ENCODE peak calls at places on chromosome X, in four cellular contexts. One of them, this sample, is unnamed.

GRCh38 chrX:47217121-47217851 is 1.2 kb upstream of the CDK16 start:
- DNase-seq in left ventricle myocardium inferior: peak; percentile 21
- DNase-seq in CD8-positive, alpha-beta T cell: no peak
- DNase-seq in NT2/D1: no peak
- DNase-seq in this sample: no peak

GRCh38 chrX:119249836-119250340 is 13.8 kb downstream of the PGRMC1 start:
- DNase-seq in NT2/D1: no peak
- DNase-seq in CD8-positive, alpha-beta T cell: no peak
- DNase-seq in left ventricle myocardium inferior: no peak
- DNase-seq in this sample: no peak

GRCh38 chrX:37754518-37754917 is 25.3 kb upstream of the CYBB start:
- DNase-seq in left ventricle myocardium inferior: no peak
- DNase-seq in NT2/D1: no peak
- DNase-seq in CD8-positive, alpha-beta T cell: no peak
- DNase-seq in this sample: no peak

GRCh38 chrX:39946822-39947221 is 150.9 kb downstream of the BCOR start:
- DNase-seq in CD8-positive, alpha-beta T cell: no peak
- DNase-seq in NT2/D1: no peak
- DNase-seq in left ventricle myocardium inferior: no peak
- DNase-seq in this sample: no peak

GRCh38 chrX:110180176-110180927 is 137.5 kb downstream of the AMMECR1 start:
- DNase-seq in left ventricle myocardium inferior: peak; percentile 22
- DNase-seq in NT2/D1: no peak
- DNase-seq in CD8-positive, alpha-beta T cell: no peak
- DNase-seq in this sample: no peak

GRCh38 chrX:65667503-65668355 is at the start of gene MSN:
- DNase-seq in left ventricle myocardium inferior: peak; percentile 84
- DNase-seq in NT2/D1: peak; percentile 38
- DNase-seq in CD8-positive, alpha-beta T cell: peak; percentile 75
- DNase-seq in this sample: no peak

GRCh38 chrX:70183091-70183490 is 5.8 kb downstream of the DGAT2L6 start:
- DNase-seq in CD8-positive, alpha-beta T cell: no peak
- DNase-seq in NT2/D1: no peak
- DNase-seq in left ventricle myocardium inferior: no peak
- DNase-seq in this sample: no peak

GRCh38 chrX:13891367-13892146 is 74.7 kb upstream of the GPM6B start:
- DNase-seq in NT2/D1: no peak
- DNase-seq in left ventricle myocardium inferior: no peak
- DNase-seq in CD8-positive, alpha-beta T cell: no peak
- DNase-seq in this sample: no peak

GRCh38 chrX:9604908-9605306 is 140.0 kb downstream of the TBL1X start:
- DNase-seq in CD8-positive, alpha-beta T cell: no peak
- DNase-seq in left ventricle myocardium inferior: no peak
- DNase-seq in NT2/D1: no peak
- DNase-seq in this sample: no peak

GRCh38 chrX:143571521-143571920 is 54.2 kb upstream of the SPANXN3 start:
- DNase-seq in CD8-positive, alpha-beta T cell: no peak
- DNase-seq in NT2/D1: no peak
- DNase-seq in left ventricle myocardium inferior: no peak
- DNase-seq in this sample: no peak

GRCh38 chrX:8455600-8455999 is 9.0 kb upstream of the VCX3B start:
- DNase-seq in left ventricle myocardium inferior: no peak
- DNase-seq in CD8-positive, alpha-beta T cell: no peak
- DNase-seq in NT2/D1: no peak
- DNase-seq in this sample: no peak

GRCh38 chrX:8288590-8288989 is 117.5 kb upstream of the VCX2 start:
- DNase-seq in CD8-positive, alpha-beta T cell: no peak
- DNase-seq in NT2/D1: no peak
- DNase-seq in left ventricle myocardium inferior: no peak
- DNase-seq in this sample: no peak

GRCh38 chrX:55135171-55135570 is 46.4 kb downstream of the PAGE2 start:
- DNase-seq in NT2/D1: no peak
- DNase-seq in left ventricle myocardium inferior: no peak
- DNase-seq in CD8-positive, alpha-beta T cell: peak; percentile 18
- DNase-seq in this sample: no peak

GRCh38 chrX:7586126-7586525 is 256.8 kb upstream of the VCX start:
- DNase-seq in left ventricle myocardium inferior: no peak
- DNase-seq in CD8-positive, alpha-beta T cell: no peak
- DNase-seq in NT2/D1: peak; percentile 15
- DNase-seq in this sample: no peak

GRCh38 chrX:108439434-108439883 is at the start of gene COL4A5:
- DNase-seq in left ventricle myocardium inferior: peak; percentile 27
- DNase-seq in CD8-positive, alpha-beta T cell: no peak
- DNase-seq in NT2/D1: peak; percentile 74
- DNase-seq in this sample: no peak

GRCh38 chrX:148874621-148875020 is 374.2 kb downstream of the AFF2 start:
- DNase-seq in CD8-positive, alpha-beta T cell: no peak
- DNase-seq in NT2/D1: no peak
- DNase-seq in left ventricle myocardium inferior: no peak
- DNase-seq in this sample: no peak

GRCh38 chrX:23434356-23434884 is 99.8 kb downstream of the PTCHD1 start:
- DNase-seq in NT2/D1: no peak
- DNase-seq in left ventricle myocardium inferior: peak; percentile 77
- DNase-seq in CD8-positive, alpha-beta T cell: no peak
- DNase-seq in this sample: no peak

GRCh38 chrX:16868920-16869319 is 1.2 kb downstream of the RBBP7 start:
- DNase-seq in left ventricle myocardium inferior: no peak
- DNase-seq in NT2/D1: no peak
- DNase-seq in CD8-positive, alpha-beta T cell: no peak
- DNase-seq in this sample: no peak

GRCh38 chrX:119062750-119063374 is 9.9 kb upstream of the CT47C1 start:
- DNase-seq in NT2/D1: peak; percentile 2
- DNase-seq in CD8-positive, alpha-beta T cell: no peak
- DNase-seq in left ventricle myocardium inferior: no peak
- DNase-seq in this sample: no peak

GRCh38 chrX:55794420-55794819 is 76.9 kb downstream of the RRAGB start:
- DNase-seq in CD8-positive, alpha-beta T cell: no peak
- DNase-seq in left ventricle myocardium inferior: no peak
- DNase-seq in NT2/D1: no peak
- DNase-seq in this sample: no peak

GRCh38 chrX:35728481-35728880 is 69.7 kb upstream of the MAGEB16 start:
- DNase-seq in NT2/D1: peak; percentile 67
- DNase-seq in CD8-positive, alpha-beta T cell: no peak
- DNase-seq in left ventricle myocardium inferior: no peak
- DNase-seq in this sample: peak; percentile 25

GRCh38 chrX:49209434-49210251 is 9.7 kb upstream of the SYP start:
- DNase-seq in left ventricle myocardium inferior: no peak
- DNase-seq in CD8-positive, alpha-beta T cell: no peak
- DNase-seq in NT2/D1: no peak
- DNase-seq in this sample: no peak

GRCh38 chrX:115018040-115018647 is 728 bp upstream of the IL13RA2 start:
- DNase-seq in left ventricle myocardium inferior: no peak
- DNase-seq in NT2/D1: peak; percentile 5
- DNase-seq in CD8-positive, alpha-beta T cell: no peak
- DNase-seq in this sample: no peak

GRCh38 chrX:13190051-13190450 is 129.8 kb downstream of the ATXN3L start:
- DNase-seq in CD8-positive, alpha-beta T cell: no peak
- DNase-seq in NT2/D1: no peak
- DNase-seq in left ventricle myocardium inferior: no peak
- DNase-seq in this sample: no peak

GRCh38 chrX:55007633-55008032 is 7.5 kb downstream of the APEX2 start:
- DNase-seq in left ventricle myocardium inferior: no peak
- DNase-seq in CD8-positive, alpha-beta T cell: no peak
- DNase-seq in NT2/D1: no peak
- DNase-seq in this sample: no peak

GRCh38 chrX:129980043-129980442 is 2.4 kb upstream of the BCORL1 start:
- DNase-seq in left ventricle myocardium inferior: no peak
- DNase-seq in CD8-positive, alpha-beta T cell: peak; percentile 28
- DNase-seq in NT2/D1: no peak
- DNase-seq in this sample: no peak

GRCh38 chrX:86066998-86067397 is 19.6 kb upstream of the CHM start:
- DNase-seq in CD8-positive, alpha-beta T cell: no peak
- DNase-seq in left ventricle myocardium inferior: no peak
- DNase-seq in NT2/D1: no peak
- DNase-seq in this sample: no peak

GRCh38 chrX:3648084-3648483 is 65.4 kb downstream of the PRKX start:
- DNase-seq in CD8-positive, alpha-beta T cell: no peak
- DNase-seq in NT2/D1: no peak
- DNase-seq in left ventricle myocardium inferior: no peak
- DNase-seq in this sample: no peak

GRCh38 chrX:78199851-78200250 is 60.4 kb upstream of the TAF9B start:
- DNase-seq in left ventricle myocardium inferior: no peak
- DNase-seq in CD8-positive, alpha-beta T cell: no peak
- DNase-seq in NT2/D1: no peak
- DNase-seq in this sample: no peak

GRCh38 chrX:4320436-4320947 is 607.0 kb upstream of the PRKX start:
- DNase-seq in NT2/D1: no peak
- DNase-seq in CD8-positive, alpha-beta T cell: no peak
- DNase-seq in left ventricle myocardium inferior: no peak
- DNase-seq in this sample: no peak

GRCh38 chrX:51837926-51838325 is 55.5 kb upstream of the MAGED1 start:
- DNase-seq in NT2/D1: no peak
- DNase-seq in CD8-positive, alpha-beta T cell: no peak
- DNase-seq in left ventricle myocardium inferior: peak; percentile 48
- DNase-seq in this sample: no peak

GRCh38 chrX:9871871-9872270 is 85.6 kb downstream of the SHROOM2 start:
- DNase-seq in CD8-positive, alpha-beta T cell: no peak
- DNase-seq in NT2/D1: no peak
- DNase-seq in left ventricle myocardium inferior: no peak
- DNase-seq in this sample: no peak

GRCh38 chrX:37800762-37801161 is 20.9 kb downstream of the CYBB start:
- DNase-seq in CD8-positive, alpha-beta T cell: no peak
- DNase-seq in left ventricle myocardium inferior: no peak
- DNase-seq in NT2/D1: no peak
- DNase-seq in this sample: no peak

GRCh38 chrX:108018659-108019381 is 26.0 kb upstream of the VSIG1 start:
- DNase-seq in left ventricle myocardium inferior: no peak
- DNase-seq in CD8-positive, alpha-beta T cell: peak; percentile 52
- DNase-seq in NT2/D1: no peak
- DNase-seq in this sample: no peak

GRCh38 chrX:129768186-129768585 is 11.6 kb upstream of the SASH3 start:
- DNase-seq in CD8-positive, alpha-beta T cell: no peak
- DNase-seq in left ventricle myocardium inferior: no peak
- DNase-seq in NT2/D1: no peak
- DNase-seq in this sample: no peak

GRCh38 chrX:151821226-151821625 is 86.7 kb downstream of the CNGA2 start:
- DNase-seq in NT2/D1: no peak
- DNase-seq in left ventricle myocardium inferior: no peak
- DNase-seq in CD8-positive, alpha-beta T cell: no peak
- DNase-seq in this sample: no peak

DNA sequence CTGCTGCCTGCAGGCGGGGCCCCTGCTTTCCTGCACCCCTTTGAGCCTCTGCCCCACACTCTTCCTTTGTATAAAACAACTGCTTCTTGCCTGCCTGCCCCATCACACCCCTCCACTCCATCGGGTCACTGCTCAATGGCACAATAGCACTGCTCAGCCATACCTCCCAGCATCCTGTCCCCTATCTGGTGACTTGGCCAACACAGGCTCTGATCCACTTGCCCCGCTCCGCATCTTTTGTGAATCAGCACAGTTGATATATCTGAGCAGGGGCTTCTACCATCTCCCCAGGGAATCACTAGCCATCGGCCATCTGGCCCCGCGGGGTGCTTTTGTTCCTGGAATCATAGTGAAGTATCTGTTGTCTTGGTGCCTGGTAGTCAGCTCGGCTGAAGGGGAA is 45.3 kb downstream of the MAP7D3 start:
- DNase-seq in NT2/D1: no peak
- DNase-seq in left ventricle myocardium inferior: no peak
- DNase-seq in CD8-positive, alpha-beta T cell: no peak
- DNase-seq in this sample: no peak
- H3K4me1 ChIP-seq in NT2/D1: no peaks in the 10 kb centered on the region
- H3K4me1 ChIP-seq in left ventricle myocardium inferior: peaks cover 88% of the 10 kb centered on the region
- H3K4me1 ChIP-seq in CD8-positive, alpha-beta T cell: peaks cover 16% of the 10 kb centered on the region
- H3K4me1 ChIP-seq in this sample: peaks cover 3% of the 10 kb centered on the region

GRCh38 chrX:41558531-41558930 is 111.4 kb downstream of the NYX start:
- DNase-seq in CD8-positive, alpha-beta T cell: no peak
- DNase-seq in left ventricle myocardium inferior: no peak
- DNase-seq in NT2/D1: no peak
- DNase-seq in this sample: no peak

GRCh38 chrX:41561045-41561444 is 113.9 kb downstream of the NYX start:
- DNase-seq in NT2/D1: no peak
- DNase-seq in left ventricle myocardium inferior: no peak
- DNase-seq in CD8-positive, alpha-beta T cell: peak; percentile 16
- DNase-seq in this sample: no peak

GRCh38 chrX:41559662-41560061 is 112.5 kb downstream of the NYX start:
- DNase-seq in left ventricle myocardium inferior: no peak
- DNase-seq in NT2/D1: no peak
- DNase-seq in CD8-positive, alpha-beta T cell: peak; percentile 21
- DNase-seq in this sample: no peak

GRCh38 chrX:41556958-41557357 is 109.8 kb downstream of the NYX start:
- DNase-seq in NT2/D1: no peak
- DNase-seq in left ventricle myocardium inferior: no peak
- DNase-seq in CD8-positive, alpha-beta T cell: no peak
- DNase-seq in this sample: no peak

DNA sequence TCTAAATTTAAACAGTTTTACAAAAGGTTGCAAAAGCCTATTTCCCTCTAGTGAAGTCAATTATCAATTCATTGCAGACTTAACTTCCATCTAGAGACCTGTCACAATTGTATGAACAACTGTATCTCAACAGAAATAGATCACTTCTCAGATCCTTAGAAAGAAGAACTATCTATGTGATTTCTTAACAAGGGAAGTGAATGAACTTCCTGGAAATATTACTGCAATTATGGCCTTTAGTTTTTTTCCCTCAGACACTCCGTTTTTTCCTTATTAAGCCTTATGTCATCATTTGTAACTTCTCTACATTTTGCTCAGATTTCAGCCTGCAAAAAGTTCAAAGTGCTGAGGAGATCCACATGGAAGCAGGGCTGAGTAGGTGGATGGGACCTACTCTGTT is 112.1 kb downstream of the NYX start:
- DNase-seq in CD8-positive, alpha-beta T cell: no peak
- DNase-seq in left ventricle myocardium inferior: no peak
- DNase-seq in NT2/D1: no peak
- DNase-seq in this sample: no peak
- H3K4me1 ChIP-seq in CD8-positive, alpha-beta T cell: peaks cover 28% of the 10 kb centered on the region
- H3K4me1 ChIP-seq in left ventricle myocardium inferior: peaks cover 8% of the 10 kb centered on the region
- H3K4me1 ChIP-seq in NT2/D1: no peaks in the 10 kb centered on the region
- H3K4me1 ChIP-seq in this sample: no peaks in the 10 kb centered on the region

GRCh38 chrX:6432211-6432610 is 102.7 kb downstream of the VCX3A start:
- DNase-seq in left ventricle myocardium inferior: no peak
- DNase-seq in CD8-positive, alpha-beta T cell: no peak
- DNase-seq in NT2/D1: no peak
- DNase-seq in this sample: no peak
- H3K4me1 ChIP-seq in left ventricle myocardium inferior: no peaks in the 10 kb centered on the region
- H3K4me1 ChIP-seq in CD8-positive, alpha-beta T cell: no peaks in the 10 kb centered on the region
- H3K4me1 ChIP-seq in NT2/D1: no peaks in the 10 kb centered on the region
- H3K4me1 ChIP-seq in this sample: no peaks in the 10 kb centered on the region

GRCh38 chrX:19810809-19811208 is 76.6 kb downstream of the SH3KBP1 start:
- DNase-seq in CD8-positive, alpha-beta T cell: no peak
- DNase-seq in NT2/D1: no peak
- DNase-seq in left ventricle myocardium inferior: no peak
- DNase-seq in this sample: no peak
- H3K4me1 ChIP-seq in CD8-positive, alpha-beta T cell: peaks cover 39% of the 10 kb centered on the region
- H3K4me1 ChIP-seq in NT2/D1: peaks cover 2% of the 10 kb centered on the region
- H3K4me1 ChIP-seq in left ventricle myocardium inferior: peaks cover 8% of the 10 kb centered on the region
- H3K4me1 ChIP-seq in this sample: no peaks in the 10 kb centered on the region

GRCh38 chrX:154735695-154736393 is 15.0 kb downstream of the GAB3 start:
- DNase-seq in CD8-positive, alpha-beta T cell: no peak
- DNase-seq in NT2/D1: no peak
- DNase-seq in left ventricle myocardium inferior: peak; percentile 75
- DNase-seq in this sample: no peak
- H3K4me1 ChIP-seq in CD8-positive, alpha-beta T cell: peaks cover 84% of the 10 kb centered on the region
- H3K4me1 ChIP-seq in NT2/D1: no peaks in the 10 kb centered on the region
- H3K4me1 ChIP-seq in left ventricle myocardium inferior: peaks cover 92% of the 10 kb centered on the region
- H3K4me1 ChIP-seq in this sample: no peaks in the 10 kb centered on the region